ENCODE peak calls at places on chromosomes 7 and 10, in six cellular contexts. V, C, T, D, A and G are unnamed samples. For H3K36me3 and H3K27me3, the result is how much of the 10 kb centered on the place peaks cover.

GRCh38 chr7:138208010-138208634 is 131.9 kb downstream of the AKR1D1 start:
- DNase-seq in C (no peak), D (no peak), V (no peak), A (no peak), T (no peak), G (no peak)

GRCh38 chr10:127983701-127984100 is 76.8 kb downstream of the PTPRE start:
- DNase-seq in D (no peak), C (no peak), T (no peak), A (no peak), V (no peak), G (no peak)

GRCh38 chr7:8719102-8719501 is 285.7 kb downstream of the NXPH1 start:
- DNase-seq in D (no peak), V (no peak), C (no peak), A (no peak), T (no peak), G (peak)

GRCh38 chr10:71331736-71332135 is 12.7 kb downstream of the SLC29A3 start:
- DNase-seq in V (no peak), C (no peak), A (no peak), T (no peak), D (no peak), G (no peak)

GRCh38 chr10:110006358-110007170 is 1.2 kb upstream of the ADD3 start:
- DNase-seq in V (peak), T (no peak), D (peak), C (peak), A (peak), G (no peak)

GRCh38 chr10:80137031-80137712 is 4.6 kb downstream of the PLAC9 start:
- DNase-seq in A (no peak), T (no peak), D (peak), C (no peak), V (no peak), G (no peak)

GRCh38 chr10:122435212-122435827 is 19.1 kb upstream of the ARMS2 start:
- DNase-seq in C (peak), V (no peak), T (no peak), A (no peak), D (no peak), G (no peak)

GRCh38 chr7:2198206-2198605 is 34.5 kb downstream of the MAD1L1 start:
- DNase-seq in D (no peak), V (peak), C (no peak), A (peak), T (peak), G (no peak)

GRCh38 chr10:23525406-23525805 is 86.5 kb downstream of the OTUD1 start:
- DNase-seq in V (no peak), C (peak), D (no peak), A (no peak), T (no peak), G (no peak)

GRCh38 chr10:110005716-110006115 is 2.1 kb upstream of the ADD3 start:
- DNase-seq in T (peak), D (no peak), C (peak), A (peak), V (peak), G (peak)

GRCh38 chr10:79172881-79173280 is 104.1 kb downstream of the ZMIZ1 start:
- DNase-seq in A (no peak), D (no peak), V (peak), C (no peak), T (no peak), G (no peak)

DNA sequence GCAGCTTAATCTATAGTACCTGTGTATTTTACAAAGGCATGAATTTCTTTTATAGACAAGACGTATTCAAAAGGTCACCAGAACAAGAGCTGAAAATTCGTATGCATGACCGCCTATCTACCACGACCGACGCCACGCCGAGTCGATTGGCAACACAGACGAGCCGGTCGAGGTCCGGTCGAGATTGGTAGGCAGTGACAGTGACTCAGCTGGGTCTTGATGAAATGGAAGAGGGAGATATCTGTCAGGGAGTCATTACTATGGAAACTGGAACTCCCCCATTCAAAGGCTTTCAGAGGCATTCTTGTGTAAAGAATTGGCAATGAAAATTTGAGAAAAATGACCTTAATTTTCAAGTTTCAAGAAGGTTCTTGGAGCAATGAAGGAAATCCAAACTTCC is 2.1 kb downstream of the ATP5MK start:
- DNase-seq in C (no peak), V (no peak), D (no peak), T (no peak), A (no peak), G (no peak)
- H3K36me3 ChIP-seq in C (under half), V (under half), D (half or more), T (half or more), A (under half), G (half or more)

GRCh38 chr7:19110778-19111175 is 6.7 kb downstream of the TWIST1 start:
- DNase-seq in D (no peak), T (peak), C (no peak), A (no peak), V (no peak), G (no peak)
- H3K27me3 ChIP-seq in D (under half), T (half or more), C (half or more), A (under half), V (half or more), G (under half)

DNA sequence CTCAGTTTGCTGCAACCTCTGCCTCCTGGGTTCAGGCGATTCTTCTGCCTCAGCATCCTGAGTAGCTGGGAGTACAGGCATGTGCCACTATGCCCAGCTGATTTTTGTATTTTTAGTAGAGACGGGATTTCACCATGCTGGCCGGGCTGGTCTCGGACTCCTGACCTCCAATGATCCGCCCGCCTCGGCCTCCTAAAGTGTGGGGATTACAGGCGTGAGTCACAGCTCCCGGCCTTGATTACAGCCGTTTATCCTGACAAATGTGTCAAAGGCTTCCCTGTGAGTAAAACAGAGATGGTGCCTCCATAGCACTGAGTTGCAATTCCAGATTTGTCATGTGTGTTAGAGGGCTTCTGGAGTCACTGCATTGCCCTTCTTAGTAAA is 273.7 kb downstream of the CCDC3 start:
- DNase-seq in D (peak), V (no peak), C (no peak), A (peak), T (peak), G (peak)
- H3K36me3 ChIP-seq in D (under half), V (under half), C (under half), A (under half), T (under half), G (under half)

DNA sequence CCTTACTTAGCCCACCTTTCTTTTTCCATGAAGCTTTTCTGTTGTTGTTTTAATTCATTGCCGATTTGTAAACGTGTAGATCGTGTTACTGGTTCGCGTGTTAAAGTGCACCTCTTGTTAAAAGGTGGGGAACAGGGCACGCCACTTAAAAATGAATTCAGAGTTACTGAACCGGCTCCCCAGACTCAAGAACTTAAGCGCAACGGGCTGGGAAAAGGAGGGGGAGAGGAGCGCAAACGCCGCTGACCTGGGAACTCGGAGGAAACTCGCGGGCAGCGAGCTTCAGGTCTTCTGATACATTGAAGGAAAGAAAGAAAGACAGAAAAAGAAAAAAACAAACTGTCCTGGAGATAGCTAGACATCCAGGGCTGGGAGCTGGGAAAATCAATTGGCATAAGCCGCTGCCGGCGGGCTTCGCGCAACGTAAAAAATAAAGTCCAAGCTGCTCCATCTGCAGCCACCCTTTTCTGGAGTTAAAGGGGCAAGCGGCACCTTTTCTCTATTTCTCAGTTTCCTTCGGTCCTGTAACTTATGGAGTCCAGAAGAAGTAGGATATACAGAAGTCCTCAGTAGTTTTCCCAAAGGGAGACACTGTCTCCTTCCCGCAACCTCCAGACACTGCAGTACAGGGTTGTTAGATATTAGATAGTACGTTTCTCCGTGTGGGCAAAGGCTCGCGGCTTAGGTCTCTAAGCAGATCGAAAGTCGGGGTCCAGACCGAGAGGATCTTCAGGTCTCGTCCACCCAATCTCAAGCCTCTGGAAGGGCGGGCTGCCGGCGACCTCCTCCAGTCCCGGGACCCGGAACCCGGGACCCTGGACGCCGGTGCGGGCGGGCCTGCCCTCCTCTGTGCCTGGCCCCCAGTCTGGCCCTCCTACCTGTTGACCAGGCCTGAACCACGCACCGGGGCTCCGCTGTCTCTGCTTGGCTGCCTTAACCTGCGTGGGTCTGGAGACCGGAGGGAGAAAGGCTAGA is 1.8 kb upstream of the DLX6 start:
- DNase-seq in C (no peak), D (no peak), A (no peak), T (peak), V (no peak), G (no peak)
- H3K27me3 ChIP-seq in C (half or more), D (half or more), A (under half), T (half or more), V (half or more), G (under half)

GRCh38 chr7:89503281-89503680 is 651.0 kb upstream of the STEAP1 start:
- DNase-seq in D (no peak), V (no peak), T (no peak), A (no peak), C (no peak), G (no peak)
- H3K36me3 ChIP-seq in D (under half), V (under half), T (under half), A (under half), C (under half), G (under half)

GRCh38 chr10:29753283-29753682 is 118.5 kb upstream of the SVIL start:
- DNase-seq in D (no peak), T (no peak), A (no peak), V (no peak), C (no peak), G (no peak)

GRCh38 chr10:29748109-29748650 is 113.4 kb upstream of the SVIL start:
- DNase-seq in V (no peak), C (no peak), A (no peak), T (no peak), D (no peak), G (no peak)

GRCh38 chr10:29751686-29752085 is 116.9 kb upstream of the SVIL start:
- DNase-seq in V (no peak), A (no peak), D (no peak), C (no peak), T (no peak), G (no peak)

GRCh38 chr10:29749150-29749549 is 114.4 kb upstream of the SVIL start:
- DNase-seq in A (no peak), C (no peak), V (no peak), D (no peak), T (no peak), G (no peak)

GRCh38 chr10:29751232-29751631 is 116.5 kb upstream of the SVIL start:
- DNase-seq in D (no peak), V (no peak), T (no peak), A (no peak), C (no peak), G (no peak)
- H3K27me3 ChIP-seq in D (under half), V (under half), T (under half), A (under half), C (under half), G (under half)

GRCh38 chr7:80662252-80662651 is 23.8 kb downstream of the CD36 start:
- DNase-seq in C (no peak), T (no peak), D (peak), A (no peak), V (peak), G (no peak)
- H3K36me3 ChIP-seq in C (under half), T (under half), D (half or more), A (under half), V (under half), G (under half)